ENCODE peak calls at places on chromosomes 12 and 14, in four cellular contexts. One of them, this sample, is unnamed.

GRCh38 chr12:76533331-76533730 is 26.2 kb downstream of the OSBPL8 start:
- DNase-seq in stimulated activated CD8-positive, alpha-beta memory T cell treated with anti-CD3 and anti-CD28 coated beads, Interleukin-7, amount 100 ng/mL, for 1 hour: no peak
- DNase-seq in foreskin melanocyte: no peak
- DNase-seq in stimulated activated CD4-positive, alpha-beta T cell treated with anti-CD3 and anti-CD28 coated beads, Interleukin-4, amount 100 ng/mL, for 1 hour: no peak
- DNase-seq in this sample: no peak

GRCh38 chr14:72064501-72064900 is 132.3 kb downstream of the RGS6 start:
- DNase-seq in stimulated activated CD8-positive, alpha-beta memory T cell treated with anti-CD3 and anti-CD28 coated beads, Interleukin-7, amount 100 ng/mL, for 1 hour: no peak
- DNase-seq in foreskin melanocyte: no peak
- DNase-seq in stimulated activated CD4-positive, alpha-beta T cell treated with anti-CD3 and anti-CD28 coated beads, Interleukin-4, amount 100 ng/mL, for 1 hour: no peak
- DNase-seq in this sample: no peak

GRCh38 chr12:5901416-5901815 is 43.6 kb downstream of the ANO2 start:
- DNase-seq in stimulated activated CD8-positive, alpha-beta memory T cell treated with anti-CD3 and anti-CD28 coated beads, Interleukin-7, amount 100 ng/mL, for 1 hour: no peak
- DNase-seq in foreskin melanocyte: no peak
- DNase-seq in stimulated activated CD4-positive, alpha-beta T cell treated with anti-CD3 and anti-CD28 coated beads, Interleukin-4, amount 100 ng/mL, for 1 hour: no peak
- DNase-seq in this sample: no peak

GRCh38 chr14:104972301-104973211 is 5.6 kb downstream of the AHNAK2 start:
- DNase-seq in stimulated activated CD8-positive, alpha-beta memory T cell treated with anti-CD3 and anti-CD28 coated beads, Interleukin-7, amount 100 ng/mL, for 1 hour: no peak
- DNase-seq in foreskin melanocyte: no peak
- DNase-seq in stimulated activated CD4-positive, alpha-beta T cell treated with anti-CD3 and anti-CD28 coated beads, Interleukin-4, amount 100 ng/mL, for 1 hour: no peak
- DNase-seq in this sample: no peak

GRCh38 chr12:26979733-26980132 is 34.5 kb downstream of the TM7SF3 start:
- DNase-seq in stimulated activated CD8-positive, alpha-beta memory T cell treated with anti-CD3 and anti-CD28 coated beads, Interleukin-7, amount 100 ng/mL, for 1 hour: no peak
- DNase-seq in foreskin melanocyte: no peak
- DNase-seq in stimulated activated CD4-positive, alpha-beta T cell treated with anti-CD3 and anti-CD28 coated beads, Interleukin-4, amount 100 ng/mL, for 1 hour: no peak
- DNase-seq in this sample: no peak

GRCh38 chr12:27808831-27809230 is 28.8 kb upstream of the MANSC4 start:
- DNase-seq in stimulated activated CD8-positive, alpha-beta memory T cell treated with anti-CD3 and anti-CD28 coated beads, Interleukin-7, amount 100 ng/mL, for 1 hour: no peak
- DNase-seq in foreskin melanocyte: no peak
- DNase-seq in stimulated activated CD4-positive, alpha-beta T cell treated with anti-CD3 and anti-CD28 coated beads, Interleukin-4, amount 100 ng/mL, for 1 hour: no peak
- DNase-seq in this sample: no peak

GRCh38 chr12:67525500-67525884 is 123.1 kb upstream of the DYRK2 start:
- DNase-seq in stimulated activated CD8-positive, alpha-beta memory T cell treated with anti-CD3 and anti-CD28 coated beads, Interleukin-7, amount 100 ng/mL, for 1 hour: no peak
- DNase-seq in foreskin melanocyte: no peak
- DNase-seq in stimulated activated CD4-positive, alpha-beta T cell treated with anti-CD3 and anti-CD28 coated beads, Interleukin-4, amount 100 ng/mL, for 1 hour: no peak
- DNase-seq in this sample: no peak

GRCh38 chr14:101223147-101223546 is 319.6 kb upstream of the RTL1 start:
- DNase-seq in stimulated activated CD8-positive, alpha-beta memory T cell treated with anti-CD3 and anti-CD28 coated beads, Interleukin-7, amount 100 ng/mL, for 1 hour: no peak
- DNase-seq in foreskin melanocyte: no peak
- DNase-seq in stimulated activated CD4-positive, alpha-beta T cell treated with anti-CD3 and anti-CD28 coated beads, Interleukin-4, amount 100 ng/mL, for 1 hour: no peak
- DNase-seq in this sample: peak

GRCh38 chr12:68667896-68668295 is 18.9 kb upstream of the NUP107 start:
- DNase-seq in stimulated activated CD8-positive, alpha-beta memory T cell treated with anti-CD3 and anti-CD28 coated beads, Interleukin-7, amount 100 ng/mL, for 1 hour: no peak
- DNase-seq in foreskin melanocyte: no peak
- DNase-seq in stimulated activated CD4-positive, alpha-beta T cell treated with anti-CD3 and anti-CD28 coated beads, Interleukin-4, amount 100 ng/mL, for 1 hour: no peak
- DNase-seq in this sample: no peak

GRCh38 chr12:7175493-7175892 is 14.0 kb upstream of the PEX5 start:
- DNase-seq in stimulated activated CD8-positive, alpha-beta memory T cell treated with anti-CD3 and anti-CD28 coated beads, Interleukin-7, amount 100 ng/mL, for 1 hour: no peak
- DNase-seq in foreskin melanocyte: no peak
- DNase-seq in stimulated activated CD4-positive, alpha-beta T cell treated with anti-CD3 and anti-CD28 coated beads, Interleukin-4, amount 100 ng/mL, for 1 hour: no peak
- DNase-seq in this sample: no peak

This sample was measured in left lobe of liver.